ENCODE peak calls at places on chromosomes 7 and 10, in four cellular contexts. O is IMR-90, Z is H9, H is neuronal stem cell. V is an unnamed sample.

GRCh38 chr10:5105626-5106025 is 11.4 kb downstream of the AKR1C3 start:
- DNase-seq in Z (no peak), O (no peak), H (no peak), V (no peak)

GRCh38 chr7:123770378-123770777 is 21.6 kb upstream of the WASL start:
- DNase-seq in Z (no peak), O (no peak), H (no peak), V (peak)

GRCh38 chr7:43873300-43873699 is 4.0 kb upstream of the MRPS24 start:
- DNase-seq in O (peak), H (no peak), Z (no peak), V (peak)

GRCh38 chr10:51860257-51860656 is 160.9 kb upstream of the CSTF2T start:
- DNase-seq in O (peak), H (no peak), Z (no peak), V (peak)

GRCh38 chr10:129305046-129305445 is 162.0 kb upstream of the MGMT start:
- DNase-seq in O (no peak), H (no peak), Z (no peak), V (peak)

GRCh38 chr10:128054163-128054970 is 71.9 kb downstream of the MKI67 start:
- DNase-seq in H (no peak), O (no peak), Z (no peak), V (no peak)

GRCh38 chr10:32577448-32577847 is 131.5 kb downstream of the CCDC7 start:
- DNase-seq in O (peak), Z (no peak), H (no peak), V (peak)

GRCh38 chr7:158406817-158407216 is 180.8 kb downstream of the PTPRN2 start:
- DNase-seq in Z (no peak), H (no peak), O (no peak), V (no peak)

GRCh38 chr7:2738766-2739549 is 51.0 kb downstream of the AMZ1 start:
- DNase-seq in O (no peak), H (no peak), Z (peak), V (no peak)

GRCh38 chr10:125777806-125778205 is 2.2 kb upstream of the MMP21 start:
- DNase-seq in Z (no peak), H (no peak), O (no peak), V (no peak)

GRCh38 chr7:108222236-108222892 is 92.2 kb upstream of the LAMB4 start:
- DNase-seq in H (no peak), O (peak), Z (peak), V (peak)

GRCh38 chr10:64115913-64116643 is 594.9 kb downstream of the REEP3 start:
- DNase-seq in O (no peak), H (no peak), Z (peak), V (peak)

GRCh38 chr7:5429253-5429856 is 5.7 kb upstream of the TNRC18 start:
- DNase-seq in Z (peak), H (no peak), O (peak), V (peak)

GRCh38 chr7:101436857-101437576 is 74.3 kb downstream of the COL26A1 start:
- DNase-seq in O (no peak), H (peak), Z (peak), V (no peak)

GRCh38 chr7:150325110-150325611 is 1.8 kb upstream of the ACTR3C start:
- DNase-seq in Z (no peak), O (peak), H (no peak), V (peak)
- H3K14ac ChIP-seq in Z (no peak), O (no peak), H (no peak), V (no peak)

GRCh38 chr10:46556515-46557318 is at the start of gene GPRIN2:
- DNase-seq in Z (peak), O (no peak), H (peak), V (no peak)
- H2BK5ac ChIP-seq in Z (no peak), O (no peak), H (peak), V (no peak)

GRCh38 chr10:123249894-123250293 is 95.7 kb downstream of the BUB3 start:
- DNase-seq in H (no peak), O (no peak), Z (no peak), V (no peak)
- H3K14ac ChIP-seq in H (no peak), O (no peak), Z (no peak), V (no peak)

DNA sequence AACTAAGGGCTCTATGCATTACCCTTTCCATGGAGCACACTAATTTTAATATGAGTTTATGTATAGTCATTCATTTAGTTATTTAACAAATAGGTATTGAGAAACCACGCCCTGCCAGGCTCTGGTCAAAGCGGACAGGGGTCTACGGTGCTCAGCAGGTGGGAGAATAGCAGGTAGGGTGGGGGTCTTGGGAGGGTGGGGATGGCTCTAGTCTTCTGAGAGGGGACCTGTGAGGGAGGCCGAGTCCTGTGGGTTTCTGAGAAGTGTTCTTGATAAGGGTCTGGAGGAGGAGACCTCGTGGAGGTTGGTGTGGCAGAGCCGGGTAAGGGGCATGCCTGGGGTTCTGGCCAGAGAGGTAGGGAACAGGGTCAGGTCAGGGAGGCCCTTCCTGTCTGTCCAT is 1.1 kb downstream of the WDFY4 start:
- DNase-seq in Z (no peak), O (no peak), H (no peak), V (no peak)
- H2BK5ac ChIP-seq in Z (no peak), O (no peak), H (no peak), V (no peak)

GRCh38 chr10:6221971-6222751 is 19.4 kb downstream of the PFKFB3 start:
- DNase-seq in O (peak), H (no peak), Z (no peak), V (peak)

GRCh38 chr10:6224781-6225180 is 22.0 kb downstream of the PFKFB3 start:
- DNase-seq in O (no peak), Z (no peak), H (no peak), V (no peak)

GRCh38 chr10:6223981-6224380 is 21.2 kb downstream of the PFKFB3 start:
- DNase-seq in Z (no peak), O (no peak), H (no peak), V (no peak)

GRCh38 chr10:6221192-6221940 is 18.6 kb downstream of the PFKFB3 start:
- DNase-seq in Z (no peak), H (no peak), O (no peak), V (no peak)

GRCh38 chr10:6222755-6223154 is 20.0 kb downstream of the PFKFB3 start:
- DNase-seq in H (no peak), O (no peak), Z (no peak), V (no peak)
- H3K14ac ChIP-seq in H (no peak), O (peak), Z (no peak), V (no peak)

GRCh38 chr7:143411976-143412708 is 3.5 kb upstream of the EPHA1 start:
- DNase-seq in O (no peak), Z (no peak), H (no peak), V (no peak)
- H2BK5ac ChIP-seq in O (no peak), Z (no peak), H (no peak), V (no peak)

GRCh38 chr10:131116216-131117005 is 195.1 kb downstream of the TCERG1L start:
- DNase-seq in Z (no peak), H (no peak), O (no peak), V (no peak)
- H3K14ac ChIP-seq in Z (no peak), H (no peak), O (no peak), V (no peak)